ENCODE peak calls at places on chromosome 18, in nine cellular contexts. P is CD8-positive, alpha-beta T cell; N is tibial artery; Y is GM23248; E is uterus; X is psoas muscle; H is OCI-LY7; M is lower lobe of right lung; O is tibial nerve. K is an unnamed sample. For H3K4me1, the result is how much of the 10 kb centered on the place peaks cover.

GRCh38 chr18:79681484-79682387 is 2.1 kb downstream of the CTDP1 start:
- DNase-seq in P (peak), N (peak), Y (peak), E (no peak), X (no peak), H (no peak), M (no peak), O (no peak), K (no peak)

GRCh38 chr18:55500316-55501086 is 87.5 kb downstream of the TCF4 start:
- DNase-seq in P (no peak), N (no peak), Y (peak), E (no peak), X (no peak), H (no peak), M (no peak), O (no peak), K (no peak)

GRCh38 chr18:21115519-21116411 is 4.2 kb upstream of the ROCK1 start:
- DNase-seq in P (no peak), N (no peak), Y (peak), E (no peak), X (no peak), H (no peak), M (no peak), O (no peak), K (no peak)

GRCh38 chr18:75544496-75544895 is 117.0 kb upstream of the SMIM21 start:
- DNase-seq in P (no peak), N (no peak), Y (peak), E (no peak), X (no peak), H (no peak), M (no peak), O (no peak), K (no peak)

GRCh38 chr18:59861009-59861408 is 38.8 kb upstream of the PMAIP1 start:
- DNase-seq in P (no peak), N (no peak), Y (peak), E (no peak), X (no peak), H (no peak), M (no peak), O (no peak), K (no peak)

GRCh38 chr18:55419939-55420664 is 167.9 kb downstream of the TCF4 start:
- DNase-seq in P (no peak), N (no peak), Y (peak), E (no peak), X (no peak), H (no peak), M (no peak), O (no peak), K (no peak)

GRCh38 chr18:34740101-34740500 is 30.0 kb downstream of the DTNA start:
- DNase-seq in P (no peak), N (no peak), Y (no peak), E (no peak), X (no peak), H (no peak), M (no peak), O (no peak), K (no peak)

GRCh38 chr18:59049726-59050660 is 89.7 kb upstream of the SEC11C start:
- DNase-seq in P (no peak), N (no peak), Y (no peak), E (no peak), X (no peak), H (no peak), M (no peak), O (no peak), K (no peak)

GRCh38 chr18:24801011-24801410 is 340.6 kb downstream of the HRH4 start:
- DNase-seq in P (no peak), N (no peak), Y (peak), E (no peak), X (no peak), H (no peak), M (no peak), O (no peak), K (no peak)

GRCh38 chr18:37574113-37574512 is 8.5 kb upstream of the CELF4 start:
- DNase-seq in P (no peak), N (no peak), Y (no peak), E (no peak), X (no peak), H (no peak), M (no peak), O (no peak), K (no peak)

GRCh38 chr18:26004827-26005226 is 85.6 kb downstream of the SS18 start:
- DNase-seq in P (no peak), N (no peak), Y (no peak), E (no peak), X (no peak), H (no peak), M (no peak), O (no peak), K (no peak)

GRCh38 chr18:55403555-55403954 is 184.4 kb downstream of the TCF4 start:
- DNase-seq in P (no peak), N (no peak), Y (peak), E (no peak), X (no peak), H (no peak), M (no peak), O (no peak), K (no peak)

GRCh38 chr18:58241877-58242276 is 197.9 kb downstream of the NEDD4L start:
- DNase-seq in P (no peak), N (no peak), Y (peak), E (no peak), X (no peak), H (no peak), M (no peak), O (no peak), K (no peak)

GRCh38 chr18:40437517-40437916 is 1517.5 kb upstream of the PIK3C3 start:
- DNase-seq in P (no peak), N (no peak), Y (no peak), E (no peak), X (no peak), H (no peak), M (no peak), O (no peak), K (no peak)

GRCh38 chr18:7488571-7488970 is 78.5 kb upstream of the PTPRM start:
- DNase-seq in P (no peak), N (no peak), Y (no peak), E (no peak), X (no peak), H (no peak), M (no peak), O (no peak), K (no peak)

GRCh38 chr18:25111382-25112070 is 240.4 kb downstream of the ZNF521 start:
- DNase-seq in P (no peak), N (no peak), Y (no peak), E (no peak), X (no peak), H (no peak), M (no peak), O (no peak), K (no peak)

GRCh38 chr18:34631071-34631470 is 79.0 kb upstream of the DTNA start:
- DNase-seq in P (no peak), N (no peak), Y (no peak), E (no peak), X (no peak), H (no peak), M (no peak), O (no peak), K (no peak)

GRCh38 chr18:34787931-34788532 is 77.9 kb downstream of the DTNA start:
- DNase-seq in P (no peak), N (no peak), Y (peak), E (no peak), X (no peak), H (peak), M (no peak), O (peak), K (no peak)

GRCh38 chr18:31598021-31598805 is 6.5 kb downstream of the TTR start:
- DNase-seq in P (no peak), N (no peak), Y (peak), E (no peak), X (no peak), H (no peak), M (no peak), O (no peak), K (no peak)

GRCh38 chr18:49728542-49728941 is 84.8 kb downstream of the ACAA2 start:
- DNase-seq in P (no peak), N (no peak), Y (peak), E (no peak), X (peak), H (peak), M (peak), O (no peak), K (no peak)

GRCh38 chr18:78772369-78773302 is 207.0 kb upstream of the SALL3 start:
- DNase-seq in P (no peak), N (no peak), Y (no peak), E (no peak), X (no peak), H (no peak), M (no peak), O (no peak), K (no peak)

GRCh38 chr18:63101811-63102210 is 217.8 kb downstream of the BCL2 start:
- DNase-seq in P (no peak), N (no peak), Y (no peak), E (no peak), X (no peak), H (no peak), M (no peak), O (no peak), K (no peak)
- H3K4me1 ChIP-seq in P (under half), N (under half), Y (under half), E (under half), X (under half), H (under half), M (under half), O (under half), K (under half)

GRCh38 chr18:48612917-48613316 is 74.1 kb downstream of the CTIF start:
- DNase-seq in P (no peak), N (no peak), Y (no peak), E (no peak), X (no peak), H (no peak), M (no peak), O (no peak), K (no peak)

GRCh38 chr18:48614005-48614404 is 75.2 kb downstream of the CTIF start:
- DNase-seq in P (no peak), N (no peak), Y (no peak), E (no peak), X (no peak), H (no peak), M (no peak), O (no peak), K (no peak)

GRCh38 chr18:48612511-48612910 is 73.7 kb downstream of the CTIF start:
- DNase-seq in P (no peak), N (no peak), Y (no peak), E (no peak), X (no peak), H (no peak), M (no peak), O (no peak), K (no peak)

GRCh38 chr18:48611785-48612480 is 73.1 kb downstream of the CTIF start:
- DNase-seq in P (no peak), N (no peak), Y (no peak), E (no peak), X (no peak), H (no peak), M (no peak), O (no peak), K (no peak)

GRCh38 chr18:48613589-48613988 is 74.8 kb downstream of the CTIF start:
- DNase-seq in P (no peak), N (peak), Y (no peak), E (peak), X (peak), H (no peak), M (no peak), O (peak), K (peak)
- H3K4me1 ChIP-seq in P (under half), N (half or more), Y (under half), E (under half), X (under half), H (under half), M (under half), O (under half), K (under half)

GRCh38 chr18:77479047-77479446 is 229.4 kb downstream of the GALR1 start:
- DNase-seq in P (no peak), N (no peak), Y (no peak), E (no peak), X (no peak), H (no peak), M (no peak), O (no peak), K (no peak)

GRCh38 chr18:77478619-77479018 is 229.0 kb downstream of the GALR1 start:
- DNase-seq in P (no peak), N (no peak), Y (no peak), E (peak), X (no peak), H (no peak), M (no peak), O (peak), K (no peak)

GRCh38 chr18:77486985-77487384 is 237.3 kb downstream of the GALR1 start:
- DNase-seq in P (no peak), N (no peak), Y (no peak), E (no peak), X (no peak), H (no peak), M (no peak), O (no peak), K (no peak)

GRCh38 chr18:77482190-77482928 is 232.7 kb downstream of the GALR1 start:
- DNase-seq in P (no peak), N (no peak), Y (no peak), E (no peak), X (no peak), H (no peak), M (no peak), O (no peak), K (no peak)

GRCh38 chr18:77481541-77481940 is 231.9 kb downstream of the GALR1 start:
- DNase-seq in P (no peak), N (no peak), Y (no peak), E (no peak), X (no peak), H (no peak), M (no peak), O (no peak), K (no peak)
- H3K4me1 ChIP-seq in P (under half), N (under half), Y (under half), E (under half), X (under half), H (under half), M (under half), O (under half), K (under half)

DNA sequence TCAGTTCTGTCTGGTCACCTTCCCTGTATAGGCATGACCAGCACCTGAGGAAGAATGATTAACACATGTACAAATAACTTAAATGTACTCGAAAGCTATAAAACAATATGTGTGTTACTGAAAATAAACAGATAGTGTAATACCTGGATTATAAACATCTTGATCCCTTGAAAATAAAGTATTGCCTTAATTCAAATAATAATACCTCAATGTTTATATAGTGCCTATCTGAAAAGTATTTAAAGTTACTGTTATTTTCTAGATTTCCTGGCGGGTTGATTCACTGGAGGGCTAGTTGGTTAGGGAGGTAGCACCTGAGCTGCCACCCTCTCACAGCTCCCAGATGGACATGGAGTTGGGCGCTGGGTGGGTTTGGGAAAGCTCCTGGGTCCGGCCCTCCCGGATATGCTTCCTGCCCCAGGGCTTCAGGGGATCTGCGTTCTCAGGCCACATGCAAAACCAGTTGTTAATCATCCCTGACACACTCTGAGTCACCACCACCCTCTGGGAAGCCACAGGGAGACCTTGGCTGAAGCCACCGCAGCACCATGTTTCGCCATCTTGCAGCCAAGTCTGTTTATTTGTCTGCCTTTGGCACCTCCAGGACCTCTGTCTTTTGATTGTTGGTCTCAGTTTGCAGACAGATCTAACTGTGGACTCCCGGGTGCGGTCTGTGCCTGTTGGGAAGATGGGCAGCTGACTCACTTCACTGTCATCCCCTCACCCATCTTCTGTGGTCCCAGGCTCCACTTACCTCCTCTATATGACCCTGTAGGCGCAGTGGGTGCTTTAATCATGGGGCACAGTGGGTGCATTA is 35.3 kb downstream of the RAB31 start:
- DNase-seq in P (no peak), N (no peak), Y (peak), E (no peak), X (peak), H (no peak), M (no peak), O (no peak), K (peak)
- H3K4me1 ChIP-seq in P (under half), N (under half), Y (under half), E (under half), X (under half), H (under half), M (under half), O (under half), K (under half)

GRCh38 chr18:13446024-13446423 is 227.5 kb downstream of the LDLRAD4 start:
- DNase-seq in P (no peak), N (peak), Y (no peak), E (no peak), X (peak), H (no peak), M (no peak), O (no peak), K (no peak)

GRCh38 chr18:13444430-13445240 is 226.1 kb downstream of the LDLRAD4 start:
- DNase-seq in P (no peak), N (peak), Y (no peak), E (no peak), X (peak), H (no peak), M (no peak), O (no peak), K (no peak)

GRCh38 chr18:13446581-13447470 is 228.3 kb downstream of the LDLRAD4 start:
- DNase-seq in P (no peak), N (peak), Y (peak), E (no peak), X (peak), H (no peak), M (no peak), O (no peak), K (no peak)

GRCh38 chr18:13443546-13443945 is 225.0 kb downstream of the LDLRAD4 start:
- DNase-seq in P (no peak), N (peak), Y (no peak), E (no peak), X (no peak), H (no peak), M (no peak), O (no peak), K (no peak)

DNA sequence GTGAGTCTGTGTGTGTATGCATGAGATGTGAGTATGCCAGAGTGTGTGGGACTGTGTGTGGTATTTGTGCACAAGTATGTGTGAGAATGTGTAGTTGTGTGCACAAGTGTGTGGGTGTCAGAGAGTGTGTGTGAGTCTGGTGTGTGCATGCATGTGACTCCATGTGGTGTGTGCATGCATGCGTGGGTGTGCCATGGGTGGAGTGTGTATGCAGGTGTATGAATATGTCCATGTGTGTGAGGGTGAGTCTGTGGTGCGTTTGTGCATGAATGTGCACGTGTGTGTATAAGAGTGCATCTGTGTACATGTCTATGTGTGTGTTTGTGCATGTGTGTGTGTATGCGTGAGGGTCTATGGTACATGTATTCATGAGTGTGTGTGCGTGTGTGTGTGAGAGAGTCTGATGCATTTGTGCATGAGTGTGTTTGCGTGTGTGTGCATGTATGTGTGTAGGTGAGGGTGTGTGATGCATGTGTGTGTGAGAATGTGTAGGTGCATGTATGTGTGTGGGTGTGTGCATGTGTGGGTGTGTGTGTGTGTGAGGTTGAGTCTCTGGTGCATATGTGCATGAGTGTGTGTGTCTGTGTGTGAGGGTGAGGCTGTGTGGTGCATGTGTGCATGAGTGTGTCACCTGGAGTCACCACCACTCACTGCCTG is 226.8 kb downstream of the LDLRAD4 start:
- DNase-seq in P (no peak), N (peak), Y (no peak), E (no peak), X (peak), H (no peak), M (no peak), O (no peak), K (no peak)
- H3K4me1 ChIP-seq in P (under half), N (under half), Y (under half), E (under half), X (under half), H (under half), M (under half), O (under half), K (under half)

GRCh38 chr18:61606068-61606660 is 272.9 kb downstream of the CDH20 start:
- DNase-seq in P (no peak), N (no peak), Y (peak), E (peak), X (peak), H (no peak), M (no peak), O (peak), K (no peak)

GRCh38 chr18:61605376-61606067 is 272.3 kb downstream of the CDH20 start:
- DNase-seq in P (no peak), N (no peak), Y (peak), E (no peak), X (no peak), H (no peak), M (no peak), O (no peak), K (no peak)

GRCh38 chr18:61600422-61600821 is 267.2 kb downstream of the CDH20 start:
- DNase-seq in P (no peak), N (no peak), Y (no peak), E (no peak), X (no peak), H (no peak), M (no peak), O (no peak), K (no peak)

GRCh38 chr18:61606759-61607158 is 273.5 kb downstream of the CDH20 start:
- DNase-seq in P (no peak), N (peak), Y (peak), E (peak), X (peak), H (no peak), M (peak), O (peak), K (peak)

DNA sequence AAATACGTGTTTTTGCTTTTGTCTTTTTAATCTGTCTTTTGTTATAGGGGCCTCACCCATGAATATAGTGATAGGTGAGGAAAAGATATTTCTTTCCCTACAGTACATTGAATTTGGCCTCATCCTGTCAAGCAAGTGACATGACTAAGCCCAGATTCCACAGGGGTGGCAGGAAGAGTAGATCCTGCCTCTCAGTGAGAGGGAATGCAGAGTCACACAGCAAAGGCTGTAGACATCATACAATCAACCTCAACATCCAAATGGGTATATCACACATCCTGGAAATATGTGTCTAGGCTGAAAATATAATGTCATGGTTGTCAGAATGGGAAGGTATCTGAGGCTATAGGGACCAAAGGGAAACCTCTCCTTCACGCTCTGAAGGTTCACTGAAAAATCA is 269.6 kb downstream of the CDH20 start:
- DNase-seq in P (no peak), N (no peak), Y (peak), E (no peak), X (no peak), H (no peak), M (no peak), O (no peak), K (no peak)
- H3K4me1 ChIP-seq in P (under half), N (under half), Y (half or more), E (under half), X (under half), H (under half), M (under half), O (under half), K (under half)